ENCODE peak calls at places on chromosome 13, in nine cellular contexts. R is AG10803; L is effector CD4-positive, alpha-beta T cell; G is stimulated activated naive CD8-positive, alpha-beta T cell treated with anti-CD3 and anti-CD28 coated beads, Interleukin-15, Interleukin-2, amounts not matched to agents 100 U/mL and 50 U/mL, for 24 hours; J is myocyte; M is ELR; Q is NCI-H1105; T is fibroblast of mammary gland; I is EL. D is an unnamed sample.

GRCh38 chr13:95056266-95056665 is 245.0 kb downstream of the ABCC4 start:
- DNase-seq in R (no peak), L (no peak), G (no peak), J (no peak), M (no peak), Q (no peak), T (no peak), I (no peak), D (no peak)

GRCh38 chr13:98279473-98280175 is 102.6 kb upstream of the RNF113B start:
- DNase-seq in R (no peak), L (no peak), G (no peak), J (no peak), M (no peak), Q (no peak), T (no peak), I (no peak), D (no peak)

GRCh38 chr13:80217614-80218456 is 123.1 kb downstream of the SPRY2 start:
- DNase-seq in R (no peak), L (no peak), G (no peak), J (no peak), M (peak), Q (no peak), T (no peak), I (no peak), D (no peak)

GRCh38 chr13:29969286-29969685 is 118.9 kb upstream of the UBL3 start:
- DNase-seq in R (peak), L (no peak), G (no peak), J (no peak), M (peak), Q (no peak), T (peak), I (peak), D (no peak)

GRCh38 chr13:111043575-111043982 is 71.5 kb upstream of the ARHGEF7 start:
- DNase-seq in R (peak), L (no peak), G (no peak), J (peak), M (peak), Q (no peak), T (peak), I (peak), D (no peak)

GRCh38 chr13:111511805-111512504 is 191.5 kb downstream of the TEX29 start:
- DNase-seq in R (no peak), L (no peak), G (no peak), J (no peak), M (no peak), Q (no peak), T (no peak), I (no peak), D (no peak)

GRCh38 chr13:26964278-26965057 is 203.9 kb upstream of the GPR12 start:
- DNase-seq in R (no peak), L (no peak), G (no peak), J (peak), M (peak), Q (no peak), T (no peak), I (peak), D (no peak)

GRCh38 chr13:110509971-110510786 is 51.3 kb downstream of the RAB20 start:
- DNase-seq in R (peak), L (no peak), G (no peak), J (no peak), M (peak), Q (no peak), T (no peak), I (peak), D (peak)

GRCh38 chr13:74129500-74130144 is 4.6 kb downstream of the KLF12 start:
- DNase-seq in R (peak), L (peak), G (peak), J (peak), M (peak), Q (no peak), T (peak), I (peak), D (no peak)

GRCh38 chr13:98525852-98526512 is 50.9 kb downstream of the STK24 start:
- DNase-seq in R (no peak), L (no peak), G (no peak), J (no peak), M (no peak), Q (no peak), T (no peak), I (no peak), D (no peak)

GRCh38 chr13:42747399-42747873 is 33.9 kb upstream of the FAM216B start:
- DNase-seq in R (peak), L (no peak), G (no peak), J (peak), M (peak), Q (no peak), T (peak), I (peak), D (no peak)